ENCODE peak calls at places on chromosomes 6 and 20, in six cellular contexts. One of them, this sample, is unnamed.

GRCh38 chr6:13811627-13812358 is 2.6 kb downstream of the MCUR1 start:
- DNase-seq in cardiac muscle cell: no peak
- DNase-seq in transverse colon: peak; percentile 48
- DNase-seq in heart left ventricle: no peak
- DNase-seq in colonic mucosa: peak; percentile 54
- DNase-seq in brain microvascular endothelial cell: no peak
- DNase-seq in this sample: peak; percentile 72

GRCh38 chr20:63978319-63979220 is 872 bp downstream of the SAMD10 start:
- DNase-seq in cardiac muscle cell: peak; percentile 49
- DNase-seq in transverse colon: peak; percentile 90
- DNase-seq in heart left ventricle: peak; percentile 81
- DNase-seq in colonic mucosa: peak; percentile 90
- DNase-seq in brain microvascular endothelial cell: no peak
- DNase-seq in this sample: peak; percentile 78

GRCh38 chr6:57024321-57024720 is 22.2 kb upstream of the KIAA1586 start:
- DNase-seq in cardiac muscle cell: no peak
- DNase-seq in transverse colon: no peak
- DNase-seq in heart left ventricle: no peak
- DNase-seq in colonic mucosa: no peak
- DNase-seq in brain microvascular endothelial cell: no peak
- DNase-seq in this sample: no peak

GRCh38 chr20:62136283-62137091 is 6.7 kb downstream of the PSMA7 start:
- DNase-seq in cardiac muscle cell: peak; percentile 77
- DNase-seq in transverse colon: peak; percentile 72
- DNase-seq in heart left ventricle: no peak
- DNase-seq in colonic mucosa: peak; percentile 70
- DNase-seq in brain microvascular endothelial cell: peak; percentile 59
- DNase-seq in this sample: peak; percentile 76

GRCh38 chr6:111709615-111710398 is 104.1 kb upstream of the TRAF3IP2 start:
- DNase-seq in cardiac muscle cell: peak; percentile 85
- DNase-seq in transverse colon: peak; percentile 64
- DNase-seq in heart left ventricle: peak; percentile 62
- DNase-seq in colonic mucosa: peak; percentile 76
- DNase-seq in brain microvascular endothelial cell: peak; percentile 46
- DNase-seq in this sample: peak; percentile 67

GRCh38 chr20:45049904-45050471 is 50.9 kb downstream of the KCNS1 start:
- DNase-seq in cardiac muscle cell: no peak
- DNase-seq in transverse colon: no peak
- DNase-seq in heart left ventricle: no peak
- DNase-seq in colonic mucosa: no peak
- DNase-seq in brain microvascular endothelial cell: no peak
- DNase-seq in this sample: no peak

GRCh38 chr6:138965971-138966370 is 22.1 kb downstream of the REPS1 start:
- DNase-seq in cardiac muscle cell: no peak
- DNase-seq in transverse colon: no peak
- DNase-seq in heart left ventricle: no peak
- DNase-seq in colonic mucosa: no peak
- DNase-seq in brain microvascular endothelial cell: no peak
- DNase-seq in this sample: no peak

GRCh38 chr6:79570129-79570801 is 33.0 kb upstream of the LCA5 start:
- DNase-seq in cardiac muscle cell: peak; percentile 37
- DNase-seq in transverse colon: peak; percentile 61
- DNase-seq in heart left ventricle: no peak
- DNase-seq in colonic mucosa: peak; percentile 78
- DNase-seq in brain microvascular endothelial cell: peak; percentile 72
- DNase-seq in this sample: peak; percentile 84

GRCh38 chr6:167689278-167689677 is 137.4 kb upstream of the AFDN start:
- DNase-seq in cardiac muscle cell: no peak
- DNase-seq in transverse colon: no peak
- DNase-seq in heart left ventricle: peak; percentile 16
- DNase-seq in colonic mucosa: no peak
- DNase-seq in brain microvascular endothelial cell: no peak
- DNase-seq in this sample: no peak

GRCh38 chr6:130937942-130938604 is 110.9 kb downstream of the SMLR1 start:
- DNase-seq in cardiac muscle cell: peak; percentile 60
- DNase-seq in transverse colon: no peak
- DNase-seq in heart left ventricle: no peak
- DNase-seq in colonic mucosa: no peak
- DNase-seq in brain microvascular endothelial cell: peak; percentile 47
- DNase-seq in this sample: no peak

GRCh38 chr20:49874601-49875116 is 40.7 kb downstream of the SPATA2 start:
- DNase-seq in cardiac muscle cell: no peak
- DNase-seq in transverse colon: no peak
- DNase-seq in heart left ventricle: no peak
- DNase-seq in colonic mucosa: no peak
- DNase-seq in brain microvascular endothelial cell: no peak
- DNase-seq in this sample: peak; percentile 14

GRCh38 chr20:9035129-9035528 is 33.8 kb upstream of the PLCB4 start:
- DNase-seq in cardiac muscle cell: peak; percentile 86
- DNase-seq in transverse colon: no peak
- DNase-seq in heart left ventricle: peak; percentile 28
- DNase-seq in colonic mucosa: no peak
- DNase-seq in brain microvascular endothelial cell: peak; percentile 91
- DNase-seq in this sample: no peak

GRCh38 chr6:100099189-100100074 is 105.4 kb upstream of the MCHR2 start:
- DNase-seq in cardiac muscle cell: peak; percentile 47
- DNase-seq in transverse colon: no peak
- DNase-seq in heart left ventricle: no peak
- DNase-seq in colonic mucosa: no peak
- DNase-seq in brain microvascular endothelial cell: no peak
- DNase-seq in this sample: peak; percentile 14

GRCh38 chr6:150466196-150466595 is 97.4 kb downstream of the IYD start:
- DNase-seq in cardiac muscle cell: no peak
- DNase-seq in transverse colon: no peak
- DNase-seq in heart left ventricle: no peak
- DNase-seq in colonic mucosa: no peak
- DNase-seq in brain microvascular endothelial cell: no peak
- DNase-seq in this sample: no peak

GRCh38 chr20:3749689-3750639 is 17.5 kb downstream of the HSPA12B start:
- DNase-seq in cardiac muscle cell: no peak
- DNase-seq in transverse colon: no peak
- DNase-seq in heart left ventricle: no peak
- DNase-seq in colonic mucosa: no peak
- DNase-seq in brain microvascular endothelial cell: no peak
- DNase-seq in this sample: peak; percentile 38

GRCh38 chr20:50181344-50181743 is 9.3 kb upstream of the CEBPB start:
- DNase-seq in cardiac muscle cell: no peak
- DNase-seq in transverse colon: no peak
- DNase-seq in heart left ventricle: no peak
- DNase-seq in colonic mucosa: no peak
- DNase-seq in brain microvascular endothelial cell: no peak
- DNase-seq in this sample: no peak

GRCh38 chr6:134706806-134707205 is 243.1 kb downstream of the ALDH8A1 start:
- DNase-seq in cardiac muscle cell: peak; percentile 30
- DNase-seq in transverse colon: no peak
- DNase-seq in heart left ventricle: no peak
- DNase-seq in colonic mucosa: no peak
- DNase-seq in brain microvascular endothelial cell: no peak
- DNase-seq in this sample: peak; percentile 22

GRCh38 chr6:132253211-132253610 is 148.1 kb downstream of the MOXD1 start:
- DNase-seq in cardiac muscle cell: no peak
- DNase-seq in transverse colon: no peak
- DNase-seq in heart left ventricle: no peak
- DNase-seq in colonic mucosa: no peak
- DNase-seq in brain microvascular endothelial cell: no peak
- DNase-seq in this sample: no peak

GRCh38 chr20:31837896-31838397 is 7.5 kb downstream of the FOXS1 start:
- DNase-seq in cardiac muscle cell: peak; percentile 39
- DNase-seq in transverse colon: no peak
- DNase-seq in heart left ventricle: no peak
- DNase-seq in colonic mucosa: no peak
- DNase-seq in brain microvascular endothelial cell: peak; percentile 43
- DNase-seq in this sample: no peak

GRCh38 chr6:167399599-167399998 is 74.7 kb downstream of the TTLL2 start:
- DNase-seq in cardiac muscle cell: no peak
- DNase-seq in transverse colon: no peak
- DNase-seq in heart left ventricle: no peak
- DNase-seq in colonic mucosa: no peak
- DNase-seq in brain microvascular endothelial cell: no peak
- DNase-seq in this sample: no peak

GRCh38 chr6:16208989-16209388 is 29.4 kb upstream of the GMPR start:
- DNase-seq in cardiac muscle cell: no peak
- DNase-seq in transverse colon: no peak
- DNase-seq in heart left ventricle: no peak
- DNase-seq in colonic mucosa: no peak
- DNase-seq in brain microvascular endothelial cell: no peak
- DNase-seq in this sample: no peak

GRCh38 chr6:16201706-16202105 is 36.7 kb upstream of the GMPR start:
- DNase-seq in cardiac muscle cell: no peak
- DNase-seq in transverse colon: no peak
- DNase-seq in heart left ventricle: no peak
- DNase-seq in colonic mucosa: no peak
- DNase-seq in brain microvascular endothelial cell: no peak
- DNase-seq in this sample: no peak

GRCh38 chr6:16206595-16207037 is 31.8 kb upstream of the GMPR start:
- DNase-seq in cardiac muscle cell: peak; percentile 85
- DNase-seq in transverse colon: peak; percentile 64
- DNase-seq in heart left ventricle: peak; percentile 41
- DNase-seq in colonic mucosa: peak; percentile 66
- DNase-seq in brain microvascular endothelial cell: peak; percentile 90
- DNase-seq in this sample: peak; percentile 69

GRCh38 chr6:16205377-16206144 is 32.8 kb upstream of the GMPR start:
- DNase-seq in cardiac muscle cell: peak; percentile 84
- DNase-seq in transverse colon: no peak
- DNase-seq in heart left ventricle: no peak
- DNase-seq in colonic mucosa: no peak
- DNase-seq in brain microvascular endothelial cell: peak; percentile 95
- DNase-seq in this sample: no peak

GRCh38 chr6:16204653-16205376 is 33.6 kb upstream of the GMPR start:
- DNase-seq in cardiac muscle cell: no peak
- DNase-seq in transverse colon: no peak
- DNase-seq in heart left ventricle: no peak
- DNase-seq in colonic mucosa: no peak
- DNase-seq in brain microvascular endothelial cell: no peak
- DNase-seq in this sample: no peak
- H3K27ac ChIP-seq in cardiac muscle cell: no peak overlapping the region
- H3K27ac ChIP-seq in transverse colon: no peak overlapping the region
- H3K27ac ChIP-seq in heart left ventricle: peak overlapping the region; percentile 68
- H3K27ac ChIP-seq in colonic mucosa: no peak overlapping the region
- H3K27ac ChIP-seq in brain microvascular endothelial cell: peak overlapping the region; percentile 75
- H3K27ac ChIP-seq in this sample: no peak overlapping the region

GRCh38 chr20:35730583-35731468 is 11.2 kb downstream of the RBM39 start:
- DNase-seq in cardiac muscle cell: no peak
- DNase-seq in transverse colon: no peak
- DNase-seq in heart left ventricle: no peak
- DNase-seq in colonic mucosa: no peak
- DNase-seq in brain microvascular endothelial cell: no peak
- DNase-seq in this sample: no peak

GRCh38 chr20:35731469-35731788 is 10.6 kb downstream of the RBM39 start:
- DNase-seq in cardiac muscle cell: no peak
- DNase-seq in transverse colon: no peak
- DNase-seq in heart left ventricle: no peak
- DNase-seq in colonic mucosa: no peak
- DNase-seq in brain microvascular endothelial cell: no peak
- DNase-seq in this sample: no peak

GRCh38 chr20:35729836-35730582 is 12.1 kb downstream of the RBM39 start:
- DNase-seq in cardiac muscle cell: no peak
- DNase-seq in transverse colon: no peak
- DNase-seq in heart left ventricle: no peak
- DNase-seq in colonic mucosa: no peak
- DNase-seq in brain microvascular endothelial cell: no peak
- DNase-seq in this sample: no peak

GRCh38 chr20:35732644-35732982 is 9.4 kb downstream of the RBM39 start:
- DNase-seq in cardiac muscle cell: no peak
- DNase-seq in transverse colon: no peak
- DNase-seq in heart left ventricle: no peak
- DNase-seq in colonic mucosa: no peak
- DNase-seq in brain microvascular endothelial cell: no peak
- DNase-seq in this sample: no peak

DNA sequence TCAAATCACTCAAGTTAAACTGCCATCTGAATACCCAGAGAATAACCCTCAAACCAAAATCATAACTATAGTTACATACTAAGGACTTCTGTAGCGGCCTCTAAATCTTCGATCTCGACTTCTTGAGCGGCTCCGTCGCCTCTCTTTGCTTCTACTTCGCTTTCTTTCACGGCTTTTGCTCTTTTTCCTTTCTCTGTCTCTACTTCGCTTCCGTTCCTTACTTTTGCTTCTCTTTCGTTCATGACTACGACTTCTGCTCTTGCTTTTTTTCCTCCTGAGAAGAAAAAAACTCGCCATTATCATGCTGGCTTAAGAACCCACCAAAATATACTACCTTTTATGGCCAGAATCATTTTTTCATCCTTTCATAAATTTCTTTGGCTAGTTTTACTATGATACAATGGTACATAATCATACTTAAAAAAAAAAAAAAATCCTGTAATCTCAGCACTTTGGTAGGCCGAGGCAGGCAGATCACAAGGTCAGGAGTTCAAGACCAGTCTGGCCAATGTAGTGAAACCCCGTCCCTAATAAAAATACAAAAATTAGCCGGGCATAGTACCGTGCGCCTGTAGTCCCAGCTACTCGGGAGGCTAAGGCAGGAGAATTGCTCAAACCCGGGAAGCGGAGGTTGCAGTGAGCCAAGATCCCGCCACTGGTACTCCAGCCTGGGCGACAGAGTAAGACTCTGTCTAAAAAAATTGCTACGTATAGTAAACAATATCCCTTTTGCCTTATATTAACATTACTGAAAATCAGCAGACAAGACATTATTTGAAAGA is 10.0 kb downstream of the RBM39 start:
- DNase-seq in cardiac muscle cell: no peak
- DNase-seq in transverse colon: no peak
- DNase-seq in heart left ventricle: no peak
- DNase-seq in colonic mucosa: no peak
- DNase-seq in brain microvascular endothelial cell: no peak
- DNase-seq in this sample: no peak
- H3K4me3 ChIP-seq in cardiac muscle cell: no peak overlapping the region
- H3K4me3 ChIP-seq in transverse colon: no peak overlapping the region
- H3K4me3 ChIP-seq in heart left ventricle: no peak overlapping the region
- H3K4me3 ChIP-seq in colonic mucosa: no peak overlapping the region
- H3K4me3 ChIP-seq in brain microvascular endothelial cell: no peak overlapping the region
- H3K4me3 ChIP-seq in this sample: no peak overlapping the region

DNA sequence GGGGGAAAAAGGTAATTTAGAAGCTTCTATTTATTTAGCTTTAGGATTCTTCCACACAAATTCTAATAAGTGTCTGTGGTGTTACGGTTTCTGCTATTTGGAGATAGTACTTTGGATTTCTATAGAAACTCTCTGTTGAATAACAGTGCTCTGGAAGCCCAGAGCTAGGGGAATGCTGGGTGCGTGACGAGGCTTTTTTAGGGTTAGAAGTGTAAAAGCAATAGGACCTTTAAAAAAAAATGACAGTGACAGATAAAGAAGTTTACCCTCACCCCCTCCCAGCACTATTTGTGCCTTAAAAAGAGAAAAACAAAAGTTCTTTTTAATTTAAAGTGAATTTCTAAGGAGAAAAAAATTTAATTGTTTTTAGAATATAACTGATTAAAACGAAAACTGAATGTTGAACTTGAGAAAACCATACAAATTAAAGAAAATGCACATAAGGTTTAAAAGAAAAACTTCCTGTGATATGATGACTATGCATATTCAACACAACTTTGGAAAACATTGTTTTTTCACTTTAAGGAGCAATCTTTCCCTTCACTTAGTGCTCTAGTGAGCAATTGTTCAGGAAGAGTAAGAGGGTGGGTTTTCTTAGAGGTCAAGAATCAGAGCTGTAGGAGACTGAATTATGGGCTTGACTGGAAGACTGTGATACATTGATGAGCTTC is 89.6 kb upstream of the RIPOR2 start:
- DNase-seq in cardiac muscle cell: no peak
- DNase-seq in transverse colon: no peak
- DNase-seq in heart left ventricle: no peak
- DNase-seq in colonic mucosa: no peak
- DNase-seq in brain microvascular endothelial cell: no peak
- DNase-seq in this sample: no peak
- H3K27ac ChIP-seq in cardiac muscle cell: no peak overlapping the region
- H3K27ac ChIP-seq in transverse colon: no peak overlapping the region
- H3K27ac ChIP-seq in heart left ventricle: no peak overlapping the region
- H3K27ac ChIP-seq in colonic mucosa: no peak overlapping the region
- H3K27ac ChIP-seq in brain microvascular endothelial cell: no peak overlapping the region
- H3K27ac ChIP-seq in this sample: no peak overlapping the region

GRCh38 chr20:57361517-57361916 is 10.5 kb downstream of the RAE1 start:
- DNase-seq in cardiac muscle cell: peak; percentile 66
- DNase-seq in transverse colon: no peak
- DNase-seq in heart left ventricle: no peak
- DNase-seq in colonic mucosa: no peak
- DNase-seq in brain microvascular endothelial cell: peak; percentile 77
- DNase-seq in this sample: no peak
- H3K4me3 ChIP-seq in cardiac muscle cell: no peak overlapping the region
- H3K4me3 ChIP-seq in transverse colon: no peak overlapping the region
- H3K4me3 ChIP-seq in heart left ventricle: no peak overlapping the region
- H3K4me3 ChIP-seq in colonic mucosa: no peak overlapping the region
- H3K4me3 ChIP-seq in brain microvascular endothelial cell: no peak overlapping the region
- H3K4me3 ChIP-seq in this sample: no peak overlapping the region